ENCODE peak calls at places on chromosomes 16 and 17, in eight cellular contexts. X is HTR-8/SVneo; Y is brain microvascular endothelial cell; S is NCI-H2171; M is right lobe of liver; D is activated naive CD8-positive, alpha-beta T cell treated with anti-CD3 and anti-CD28 coated beads for 36 hours; N is OCI-LY7; A is EL. F is an unnamed sample.

GRCh38 chr16:593406-593805 is 3.5 kb downstream of the RAB40C start:
- DNase-seq in X (no peak), Y (no peak), S (no peak), M (no peak), D (no peak), N (no peak), A (no peak), F (no peak)

GRCh38 chr17:18122991-18123753 is 14.6 kb downstream of the MYO15A start:
- DNase-seq in X (no peak), Y (no peak), S (no peak), M (no peak), D (no peak), N (no peak), A (no peak), F (no peak)

GRCh38 chr16:77585852-77586251 is 136.5 kb upstream of the NUDT7 start:
- DNase-seq in X (no peak), Y (peak), S (no peak), M (no peak), D (no peak), N (no peak), A (no peak), F (no peak)

GRCh38 chr16:5042574-5043171 is 8.9 kb upstream of the NAGPA start:
- DNase-seq in X (peak), Y (peak), S (no peak), M (no peak), D (no peak), N (no peak), A (peak), F (no peak)

GRCh38 chr17:70558821-70559220 is 389.5 kb downstream of the KCNJ2 start:
- DNase-seq in X (no peak), Y (no peak), S (no peak), M (no peak), D (no peak), N (no peak), A (peak), F (no peak)

GRCh38 chr17:41657164-41657754 is 31.4 kb upstream of the EIF1 start:
- DNase-seq in X (no peak), Y (no peak), S (no peak), M (no peak), D (no peak), N (no peak), A (no peak), F (no peak)

GRCh38 chr16:19698480-19699465 is 19.3 kb downstream of the KNOP1 start:
- DNase-seq in X (no peak), Y (no peak), S (no peak), M (peak), D (no peak), N (no peak), A (no peak), F (peak)

GRCh38 chr17:15233971-15234370 is 31.2 kb downstream of the PMP22 start:
- DNase-seq in X (no peak), Y (no peak), S (no peak), M (no peak), D (no peak), N (no peak), A (no peak), F (no peak)